ENCODE peak calls at places on chromosome 17, in four cellular contexts. I is PC-9, A is aorta, P is ovary. T is an unnamed sample.
A peak's percentile ranks its signal among the peaks of the same experiment; 100 is the strongest.

GRCh38 chr17:73363788-73364522 is 52.2 kb upstream of the CDC42EP4 start:
- DNase-seq in A (no peak), P (no peak), I (no peak), T (no peak)

GRCh38 chr17:7004398-7005253 is 7.8 kb upstream of the RNASEK start:
- DNase-seq in A (peak; percentile 47), I (peak; percentile 73), P (no peak), T (no peak)

GRCh38 chr17:8192070-8192815 is 2.3 kb upstream of the BORCS6 start:
- DNase-seq in P (peak; percentile 72), A (peak; percentile 90), I (peak; percentile 55), T (peak; percentile 97)

GRCh38 chr17:13374203-13375143 is 227.3 kb downstream of the HS3ST3A1 start:
- DNase-seq in I (no peak), P (no peak), A (no peak), T (no peak)

GRCh38 chr17:67942810-67943209 is 53.5 kb downstream of the C17orf58 start:
- DNase-seq in A (no peak), I (no peak), P (no peak), T (no peak)

GRCh38 chr17:67617304-67617899 is 100.3 kb upstream of the NOL11 start:
- DNase-seq in I (no peak), P (no peak), A (no peak), T (no peak)

GRCh38 chr17:59038734-59039133 is 67.9 kb downstream of the TRIM37 start:
- DNase-seq in I (no peak), A (no peak), P (no peak), T (no peak)

GRCh38 chr17:59848778-59849177 is 44.0 kb downstream of the TUBD1 start:
- DNase-seq in I (peak; percentile 91), P (no peak), A (peak; percentile 80), T (no peak)

GRCh38 chr17:64229815-64230550 is 33.1 kb downstream of the TEX2 start:
- DNase-seq in P (no peak), A (no peak), I (no peak), T (no peak)

GRCh38 chr17:77721823-77722160 is 236.7 kb upstream of the TNRC6C start:
- DNase-seq in A (no peak), P (no peak), I (no peak), T (no peak)

GRCh38 chr17:14150604-14151003 is 81.3 kb downstream of the COX10 start:
- DNase-seq in I (no peak), P (no peak), A (no peak), T (no peak)

GRCh38 chr17:9256361-9256943 is 235.1 kb downstream of the NTN1 start:
- DNase-seq in A (no peak), P (no peak), I (no peak), T (no peak)

GRCh38 chr17:44672479-44673093 is 16.3 kb downstream of the MEIOC start:
- DNase-seq in I (no peak), P (no peak), A (no peak), T (no peak)

GRCh38 chr17:48054238-48055185 is 6.4 kb downstream of the NFE2L1 start:
- DNase-seq in A (peak; percentile 72), P (peak; percentile 87), I (peak; percentile 9), T (no peak)

GRCh38 chr17:21303441-21304065 is 19.0 kb downstream of the MAP2K3 start:
- DNase-seq in P (no peak), A (peak; percentile 33), I (no peak), T (no peak)

GRCh38 chr17:63596856-63597557 is 3.7 kb upstream of the TACO1 start:
- DNase-seq in A (no peak), I (no peak), P (no peak), T (no peak)

GRCh38 chr17:74329378-74329777 is 3.4 kb downstream of the KIF19 start:
- DNase-seq in I (no peak), A (no peak), P (no peak), T (no peak)

GRCh38 chr17:69305177-69305576 is 21.8 kb downstream of the ABCA5 start:
- DNase-seq in I (no peak), A (no peak), P (no peak), T (no peak)

GRCh38 chr17:15412606-15413005 is 54.8 kb downstream of the CDRT4 start:
- DNase-seq in P (no peak), I (no peak), A (no peak), T (no peak)

GRCh38 chr17:78723001-78723796 is 58.9 kb downstream of the CYTH1 start:
- DNase-seq in A (peak; percentile 66), P (peak; percentile 76), I (no peak), T (no peak)

GRCh38 chr17:1928976-1929375 is 96.2 kb downstream of the RTN4RL1 start:
- DNase-seq in P (no peak), A (no peak), I (no peak), T (no peak)

GRCh38 chr17:20935740-20936139 is 107.1 kb downstream of the USP22 start:
- DNase-seq in A (no peak), P (no peak), I (peak; percentile 73), T (no peak)

GRCh38 chr17:72125742-72126141 is 4.9 kb downstream of the SOX9 start:
- DNase-seq in A (no peak), I (no peak), P (no peak), T (no peak)

GRCh38 chr17:82805254-82805653 is 34.6 kb downstream of the ZNF750 start:
- DNase-seq in I (no peak), A (no peak), P (no peak), T (no peak)

GRCh38 chr17:81640011-81640410 is 3.0 kb downstream of the TSPAN10 start:
- DNase-seq in A (no peak), P (no peak), I (no peak), T (no peak)

GRCh38 chr17:50260501-50260911 is 13.8 kb upstream of the TMEM92 start:
- DNase-seq in I (no peak), A (no peak), P (peak; percentile 37), T (no peak)

DNA sequence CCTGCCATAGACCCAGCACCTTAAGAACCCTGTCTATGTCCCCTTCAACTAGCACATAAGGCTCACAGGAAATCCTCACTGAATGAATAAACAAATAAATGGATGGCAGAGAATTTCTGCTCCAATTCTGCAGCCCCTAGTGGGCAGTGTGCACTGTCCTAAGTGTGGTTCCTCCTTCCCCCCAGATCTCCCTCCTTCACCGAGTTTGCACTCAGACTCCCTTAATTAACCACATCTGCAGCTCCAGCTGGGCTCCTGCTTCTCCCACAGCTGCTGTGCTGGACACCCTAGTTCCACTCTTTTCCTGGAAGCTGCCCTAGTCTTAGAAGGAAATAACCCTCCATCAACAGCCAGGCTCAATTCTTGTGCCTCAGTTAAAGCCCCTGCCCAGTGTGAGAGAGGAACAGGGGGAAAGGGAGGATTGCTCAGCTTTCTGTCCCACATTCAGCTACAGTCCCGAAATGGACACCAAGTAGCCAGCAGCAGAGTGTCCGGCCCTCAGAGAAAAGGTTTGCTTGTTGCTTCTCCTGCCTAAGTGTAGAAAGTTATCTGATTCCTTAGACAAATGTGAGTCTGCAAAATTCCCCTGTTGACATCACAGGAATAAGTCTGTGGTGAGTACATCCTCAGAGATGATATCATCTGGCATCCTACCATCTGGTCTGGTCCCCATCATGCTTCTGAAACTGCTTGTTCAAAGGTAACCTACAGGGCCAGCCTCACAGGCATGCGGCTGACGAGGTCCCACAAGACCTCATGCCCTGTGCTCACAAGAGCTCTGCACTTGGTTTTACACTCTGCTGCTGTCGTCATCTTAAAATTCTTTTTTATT is 12.3 kb downstream of the LRRC3C start:
- DNase-seq in A (no peak), I (no peak), P (no peak), T (no peak)
- H3K4me3 ChIP-seq in A (no peak overlapping the region), I (no peak overlapping the region), P (no peak overlapping the region), T (no peak overlapping the region)

DNA sequence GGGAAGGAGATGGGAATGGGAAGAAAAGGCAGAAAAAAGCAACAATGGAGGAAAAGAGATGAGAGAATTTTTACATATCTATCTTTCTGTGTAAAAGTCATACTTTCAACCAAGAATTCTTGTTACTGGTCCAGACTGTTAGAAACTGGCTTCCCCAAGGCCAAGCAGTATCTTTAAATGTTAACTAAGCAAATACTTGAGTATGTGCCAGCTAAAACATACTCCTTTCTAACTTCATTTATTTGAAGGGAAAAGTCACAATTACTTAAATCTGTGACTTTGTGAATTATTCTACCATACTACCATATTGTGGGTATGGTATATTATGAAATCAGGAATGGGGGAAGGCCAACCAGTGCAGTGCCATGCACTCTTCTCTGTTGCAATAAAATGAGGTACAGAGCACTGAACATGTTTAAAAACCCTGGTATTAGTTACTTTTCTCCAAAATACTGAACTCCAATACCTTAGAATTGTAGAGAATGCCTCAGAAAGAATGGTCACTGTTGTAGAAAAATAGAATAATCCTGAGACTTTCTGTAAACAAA is 92.3 kb upstream of the C17orf78 start:
- DNase-seq in A (no peak), P (no peak), I (no peak), T (no peak)
- H3K36me3 ChIP-seq in A (no peaks in the 10 kb centered on the region), P (no peaks in the 10 kb centered on the region), I (peaks cover 35% of the 10 kb centered on the region), T (peaks cover 14% of the 10 kb centered on the region)

DNA sequence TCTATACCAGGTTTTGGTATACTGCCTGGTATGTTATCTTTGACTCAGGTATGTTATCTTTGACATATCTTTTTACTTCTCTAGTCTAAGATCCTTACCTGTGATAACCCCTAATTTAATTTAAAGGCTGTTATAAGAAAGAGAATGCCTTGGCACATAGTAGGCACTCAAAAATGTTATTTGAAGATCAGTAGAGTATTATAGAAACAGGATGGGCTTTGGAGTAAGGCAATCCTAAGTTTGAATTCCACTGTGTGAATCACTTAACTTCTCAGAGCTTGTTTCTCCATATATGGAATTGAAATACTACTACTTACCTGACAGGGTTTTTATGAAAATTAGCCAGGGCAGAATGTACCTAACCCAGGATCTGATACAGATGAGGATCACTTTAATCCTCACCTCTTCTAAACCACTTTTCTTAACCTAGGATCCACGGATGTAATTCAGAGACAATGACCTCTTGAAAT is 1.2 kb downstream of the BRIP1 start:
- DNase-seq in A (no peak), I (peak; percentile 63), P (no peak), T (no peak)
- H3K4me3 ChIP-seq in A (no peak overlapping the region), I (peak overlapping the region; percentile 83), P (no peak overlapping the region), T (no peak overlapping the region)

GRCh38 chr17:61461967-61462733 is 9.9 kb downstream of the TBX4 start:
- DNase-seq in P (no peak), I (no peak), A (no peak), T (no peak)
- H3K36me3 ChIP-seq in P (no peaks in the 10 kb centered on the region), I (no peaks in the 10 kb centered on the region), A (no peaks in the 10 kb centered on the region), T (no peaks in the 10 kb centered on the region)

DNA sequence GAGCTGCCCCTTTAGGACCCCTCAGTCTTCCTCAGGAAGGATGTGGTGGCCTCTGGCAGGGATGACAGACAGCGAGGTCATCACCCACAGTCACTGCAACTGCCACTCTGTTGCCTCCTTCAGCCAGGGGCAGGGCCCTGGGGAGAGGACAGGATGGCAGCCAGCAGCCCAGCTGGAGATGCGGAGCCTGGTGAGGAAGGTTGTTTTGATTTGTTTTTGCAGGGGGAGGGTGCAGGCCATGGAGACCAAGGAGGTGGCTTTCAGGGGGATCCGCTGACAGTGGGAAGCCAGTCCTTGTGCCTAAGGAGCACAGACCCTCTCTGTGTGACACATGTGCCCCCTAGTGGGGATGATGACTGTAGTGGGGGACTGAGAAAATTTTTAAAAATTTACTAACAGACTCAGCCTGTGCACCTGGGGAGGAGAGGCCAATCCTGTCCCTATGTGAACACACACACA is 7.4 kb downstream of the PRCD start:
- DNase-seq in P (peak; percentile 70), I (no peak), A (no peak), T (no peak)
- H3K4me3 ChIP-seq in P (no peak overlapping the region), I (no peak overlapping the region), A (no peak overlapping the region), T (no peak overlapping the region)